ENCODE peak calls at places on chromosomes 7 and 10, in ten cellular contexts. One of them, this sample, is unnamed.

GRCh38 chr7:140251824-140252555 is 75.2 kb upstream of the KDM7A start:
- DNase-seq in testis: no peak
- DNase-seq in suprapubic skin: no peak
- DNase-seq in heart left ventricle: no peak
- DNase-seq in sigmoid colon: no peak
- DNase-seq in adrenal gland: no peak
- DNase-seq in HCT116: no peak
- DNase-seq in body of pancreas: no peak
- DNase-seq in lower leg skin: no peak
- DNase-seq in NB4: peak
- DNase-seq in this sample: no peak

GRCh38 chr7:16357921-16358320 is 63.4 kb downstream of the CRPPA start:
- DNase-seq in adrenal gland: no peak
- DNase-seq in lower leg skin: no peak
- DNase-seq in NB4: no peak
- DNase-seq in testis: no peak
- DNase-seq in HCT116: no peak
- DNase-seq in body of pancreas: peak
- DNase-seq in sigmoid colon: no peak
- DNase-seq in heart left ventricle: no peak
- DNase-seq in suprapubic skin: no peak
- DNase-seq in this sample: no peak

GRCh38 chr10:67794909-67795460 is 43.0 kb downstream of the DNAJC12 start:
- DNase-seq in HCT116: no peak
- DNase-seq in heart left ventricle: no peak
- DNase-seq in lower leg skin: no peak
- DNase-seq in suprapubic skin: no peak
- DNase-seq in NB4: no peak
- DNase-seq in testis: no peak
- DNase-seq in sigmoid colon: no peak
- DNase-seq in body of pancreas: no peak
- DNase-seq in adrenal gland: no peak
- DNase-seq in this sample: no peak

GRCh38 chr10:48604408-48605263 is at the start of gene ARHGAP22:
- DNase-seq in adrenal gland: peak
- DNase-seq in NB4: no peak
- DNase-seq in HCT116: no peak
- DNase-seq in testis: peak
- DNase-seq in suprapubic skin: no peak
- DNase-seq in sigmoid colon: peak
- DNase-seq in body of pancreas: peak
- DNase-seq in lower leg skin: peak
- DNase-seq in heart left ventricle: peak
- DNase-seq in this sample: peak

GRCh38 chr10:119209050-119209735 is 1.8 kb downstream of the GRK5 start:
- DNase-seq in NB4: peak
- DNase-seq in heart left ventricle: peak
- DNase-seq in body of pancreas: peak
- DNase-seq in HCT116: no peak
- DNase-seq in adrenal gland: peak
- DNase-seq in lower leg skin: peak
- DNase-seq in sigmoid colon: peak
- DNase-seq in testis: peak
- DNase-seq in suprapubic skin: peak
- DNase-seq in this sample: peak

GRCh38 chr7:80722596-80723141 is 84.2 kb downstream of the CD36 start:
- DNase-seq in testis: no peak
- DNase-seq in HCT116: peak
- DNase-seq in body of pancreas: peak
- DNase-seq in heart left ventricle: peak
- DNase-seq in sigmoid colon: peak
- DNase-seq in adrenal gland: no peak
- DNase-seq in suprapubic skin: no peak
- DNase-seq in lower leg skin: peak
- DNase-seq in NB4: no peak
- DNase-seq in this sample: peak

GRCh38 chr10:76547352-76547972 is 1090.1 kb downstream of the KCNMA1 start:
- DNase-seq in lower leg skin: peak
- DNase-seq in HCT116: peak
- DNase-seq in body of pancreas: peak
- DNase-seq in testis: peak
- DNase-seq in adrenal gland: peak
- DNase-seq in suprapubic skin: peak
- DNase-seq in NB4: peak
- DNase-seq in heart left ventricle: peak
- DNase-seq in sigmoid colon: peak
- DNase-seq in this sample: peak

GRCh38 chr10:29496341-29497162 is 138.2 kb downstream of the SVIL start:
- DNase-seq in NB4: peak
- DNase-seq in HCT116: peak
- DNase-seq in heart left ventricle: peak
- DNase-seq in adrenal gland: peak
- DNase-seq in suprapubic skin: peak
- DNase-seq in sigmoid colon: peak
- DNase-seq in lower leg skin: peak
- DNase-seq in testis: peak
- DNase-seq in body of pancreas: peak
- DNase-seq in this sample: peak

GRCh38 chr10:3850999-3851937 is 66.3 kb upstream of the KLF6 start:
- DNase-seq in HCT116: peak
- DNase-seq in NB4: peak
- DNase-seq in adrenal gland: no peak
- DNase-seq in lower leg skin: no peak
- DNase-seq in heart left ventricle: no peak
- DNase-seq in sigmoid colon: no peak
- DNase-seq in testis: no peak
- DNase-seq in body of pancreas: peak
- DNase-seq in suprapubic skin: no peak
- DNase-seq in this sample: peak

GRCh38 chr10:3853547-3853989 is 68.6 kb upstream of the KLF6 start:
- DNase-seq in suprapubic skin: no peak
- DNase-seq in body of pancreas: peak
- DNase-seq in NB4: no peak
- DNase-seq in testis: no peak
- DNase-seq in lower leg skin: no peak
- DNase-seq in adrenal gland: no peak
- DNase-seq in sigmoid colon: peak
- DNase-seq in heart left ventricle: no peak
- DNase-seq in HCT116: no peak
- DNase-seq in this sample: no peak

GRCh38 chr10:3848768-3849643 is 64.0 kb upstream of the KLF6 start:
- DNase-seq in adrenal gland: no peak
- DNase-seq in suprapubic skin: no peak
- DNase-seq in HCT116: no peak
- DNase-seq in body of pancreas: no peak
- DNase-seq in sigmoid colon: no peak
- DNase-seq in testis: no peak
- DNase-seq in heart left ventricle: no peak
- DNase-seq in lower leg skin: no peak
- DNase-seq in NB4: no peak
- DNase-seq in this sample: no peak

GRCh38 chr10:3853016-3853415 is 68.0 kb upstream of the KLF6 start:
- DNase-seq in lower leg skin: no peak
- DNase-seq in sigmoid colon: no peak
- DNase-seq in testis: no peak
- DNase-seq in suprapubic skin: no peak
- DNase-seq in HCT116: no peak
- DNase-seq in body of pancreas: peak
- DNase-seq in adrenal gland: no peak
- DNase-seq in NB4: no peak
- DNase-seq in heart left ventricle: no peak
- DNase-seq in this sample: no peak

GRCh38 chr10:3852147-3852904 is 67.3 kb upstream of the KLF6 start:
- DNase-seq in testis: peak
- DNase-seq in HCT116: peak
- DNase-seq in lower leg skin: peak
- DNase-seq in NB4: peak
- DNase-seq in suprapubic skin: peak
- DNase-seq in sigmoid colon: peak
- DNase-seq in body of pancreas: peak
- DNase-seq in heart left ventricle: peak
- DNase-seq in adrenal gland: peak
- DNase-seq in this sample: peak
- TF ChIP-seq POLR2A in testis: no peak
- TF ChIP-seq POLR2A in HCT116: no peak
- TF ChIP-seq POLR2A in lower leg skin: no peak
- TF ChIP-seq POLR2A in NB4: no peak
- TF ChIP-seq POLR2A in suprapubic skin: no peak
- TF ChIP-seq POLR2A in sigmoid colon: no peak
- TF ChIP-seq POLR2A in body of pancreas: peak
- TF ChIP-seq POLR2A in heart left ventricle: no peak
- TF ChIP-seq POLR2A in adrenal gland: no peak
- TF ChIP-seq POLR2A in this sample: no peak

GRCh38 chr7:46577394-46577793 is 656.3 kb upstream of the IGFBP3 start:
- DNase-seq in heart left ventricle: no peak
- DNase-seq in body of pancreas: no peak
- DNase-seq in HCT116: no peak
- DNase-seq in sigmoid colon: no peak
- DNase-seq in lower leg skin: no peak
- DNase-seq in testis: no peak
- DNase-seq in adrenal gland: no peak
- DNase-seq in NB4: no peak
- DNase-seq in suprapubic skin: no peak
- DNase-seq in this sample: no peak

GRCh38 chr7:46571996-46572395 is 650.9 kb upstream of the IGFBP3 start:
- DNase-seq in heart left ventricle: no peak
- DNase-seq in lower leg skin: no peak
- DNase-seq in sigmoid colon: no peak
- DNase-seq in adrenal gland: no peak
- DNase-seq in NB4: no peak
- DNase-seq in body of pancreas: no peak
- DNase-seq in suprapubic skin: no peak
- DNase-seq in testis: no peak
- DNase-seq in HCT116: no peak
- DNase-seq in this sample: no peak

GRCh38 chr7:46581276-46581675 is 660.2 kb upstream of the IGFBP3 start:
- DNase-seq in lower leg skin: no peak
- DNase-seq in suprapubic skin: no peak
- DNase-seq in HCT116: no peak
- DNase-seq in adrenal gland: no peak
- DNase-seq in NB4: no peak
- DNase-seq in body of pancreas: no peak
- DNase-seq in sigmoid colon: no peak
- DNase-seq in heart left ventricle: no peak
- DNase-seq in testis: no peak
- DNase-seq in this sample: no peak

GRCh38 chr7:46580756-46581155 is 659.7 kb upstream of the IGFBP3 start:
- DNase-seq in testis: no peak
- DNase-seq in lower leg skin: no peak
- DNase-seq in heart left ventricle: no peak
- DNase-seq in adrenal gland: no peak
- DNase-seq in NB4: no peak
- DNase-seq in sigmoid colon: no peak
- DNase-seq in body of pancreas: no peak
- DNase-seq in suprapubic skin: no peak
- DNase-seq in HCT116: no peak
- DNase-seq in this sample: no peak

GRCh38 chr7:46576950-46577349 is 655.9 kb upstream of the IGFBP3 start:
- DNase-seq in NB4: no peak
- DNase-seq in lower leg skin: no peak
- DNase-seq in body of pancreas: no peak
- DNase-seq in adrenal gland: no peak
- DNase-seq in heart left ventricle: no peak
- DNase-seq in sigmoid colon: no peak
- DNase-seq in suprapubic skin: no peak
- DNase-seq in HCT116: no peak
- DNase-seq in testis: no peak
- DNase-seq in this sample: no peak
- TF ChIP-seq POLR2A in NB4: no peak
- TF ChIP-seq POLR2A in lower leg skin: no peak
- TF ChIP-seq POLR2A in body of pancreas: no peak
- TF ChIP-seq POLR2A in adrenal gland: no peak
- TF ChIP-seq POLR2A in heart left ventricle: no peak
- TF ChIP-seq POLR2A in sigmoid colon: no peak
- TF ChIP-seq POLR2A in suprapubic skin: no peak
- TF ChIP-seq POLR2A in HCT116: no peak
- TF ChIP-seq POLR2A in testis: no peak
- TF ChIP-seq POLR2A in this sample: no peak

GRCh38 chr10:98474628-98475027 is 27.9 kb upstream of the HPS1 start:
- DNase-seq in testis: no peak
- DNase-seq in body of pancreas: no peak
- DNase-seq in NB4: no peak
- DNase-seq in suprapubic skin: no peak
- DNase-seq in adrenal gland: no peak
- DNase-seq in lower leg skin: no peak
- DNase-seq in sigmoid colon: no peak
- DNase-seq in HCT116: no peak
- DNase-seq in heart left ventricle: no peak
- DNase-seq in this sample: no peak

GRCh38 chr10:98482096-98482495 is 35.4 kb upstream of the HPS1 start:
- DNase-seq in testis: no peak
- DNase-seq in heart left ventricle: no peak
- DNase-seq in body of pancreas: no peak
- DNase-seq in HCT116: no peak
- DNase-seq in suprapubic skin: no peak
- DNase-seq in adrenal gland: no peak
- DNase-seq in NB4: no peak
- DNase-seq in sigmoid colon: no peak
- DNase-seq in lower leg skin: no peak
- DNase-seq in this sample: no peak

GRCh38 chr10:98481418-98481945 is 34.7 kb upstream of the HPS1 start:
- DNase-seq in suprapubic skin: no peak
- DNase-seq in adrenal gland: no peak
- DNase-seq in body of pancreas: no peak
- DNase-seq in HCT116: no peak
- DNase-seq in heart left ventricle: no peak
- DNase-seq in testis: no peak
- DNase-seq in lower leg skin: no peak
- DNase-seq in sigmoid colon: no peak
- DNase-seq in NB4: no peak
- DNase-seq in this sample: no peak

GRCh38 chr10:98477861-98478260 is 31.1 kb upstream of the HPS1 start:
- DNase-seq in body of pancreas: no peak
- DNase-seq in sigmoid colon: no peak
- DNase-seq in suprapubic skin: no peak
- DNase-seq in heart left ventricle: no peak
- DNase-seq in HCT116: no peak
- DNase-seq in NB4: no peak
- DNase-seq in adrenal gland: no peak
- DNase-seq in testis: no peak
- DNase-seq in lower leg skin: no peak
- DNase-seq in this sample: no peak

GRCh38 chr10:98478430-98479222 is 31.9 kb upstream of the HPS1 start:
- DNase-seq in HCT116: no peak
- DNase-seq in NB4: no peak
- DNase-seq in sigmoid colon: no peak
- DNase-seq in testis: no peak
- DNase-seq in lower leg skin: no peak
- DNase-seq in adrenal gland: no peak
- DNase-seq in suprapubic skin: no peak
- DNase-seq in body of pancreas: no peak
- DNase-seq in heart left ventricle: no peak
- DNase-seq in this sample: no peak
- TF ChIP-seq POLR2A in HCT116: no peak
- TF ChIP-seq POLR2A in NB4: no peak
- TF ChIP-seq POLR2A in sigmoid colon: no peak
- TF ChIP-seq POLR2A in testis: no peak
- TF ChIP-seq POLR2A in lower leg skin: no peak
- TF ChIP-seq POLR2A in adrenal gland: no peak
- TF ChIP-seq POLR2A in suprapubic skin: no peak
- TF ChIP-seq POLR2A in body of pancreas: no peak
- TF ChIP-seq POLR2A in heart left ventricle: no peak
- TF ChIP-seq POLR2A in this sample: no peak

GRCh38 chr10:5628798-5629788 is 37.3 kb downstream of the ASB13 start:
- DNase-seq in NB4: no peak
- DNase-seq in heart left ventricle: no peak
- DNase-seq in lower leg skin: no peak
- DNase-seq in HCT116: no peak
- DNase-seq in adrenal gland: no peak
- DNase-seq in testis: no peak
- DNase-seq in suprapubic skin: no peak
- DNase-seq in body of pancreas: no peak
- DNase-seq in sigmoid colon: no peak
- DNase-seq in this sample: no peak

GRCh38 chr10:5629789-5630436 is 36.5 kb downstream of the ASB13 start:
- DNase-seq in testis: peak
- DNase-seq in lower leg skin: peak
- DNase-seq in suprapubic skin: no peak
- DNase-seq in heart left ventricle: peak
- DNase-seq in NB4: peak
- DNase-seq in adrenal gland: peak
- DNase-seq in body of pancreas: peak
- DNase-seq in sigmoid colon: peak
- DNase-seq in HCT116: peak
- DNase-seq in this sample: peak

GRCh38 chr10:5627486-5628044 is 38.8 kb downstream of the ASB13 start:
- DNase-seq in NB4: no peak
- DNase-seq in testis: no peak
- DNase-seq in HCT116: no peak
- DNase-seq in body of pancreas: peak
- DNase-seq in lower leg skin: no peak
- DNase-seq in adrenal gland: no peak
- DNase-seq in suprapubic skin: no peak
- DNase-seq in sigmoid colon: no peak
- DNase-seq in heart left ventricle: no peak
- DNase-seq in this sample: no peak

GRCh38 chr10:5625992-5626777 is 40.2 kb downstream of the ASB13 start:
- DNase-seq in testis: no peak
- DNase-seq in lower leg skin: no peak
- DNase-seq in sigmoid colon: no peak
- DNase-seq in HCT116: no peak
- DNase-seq in suprapubic skin: no peak
- DNase-seq in NB4: no peak
- DNase-seq in body of pancreas: peak
- DNase-seq in adrenal gland: peak
- DNase-seq in heart left ventricle: no peak
- DNase-seq in this sample: no peak

GRCh38 chr10:5628366-5628765 is 38.0 kb downstream of the ASB13 start:
- DNase-seq in heart left ventricle: no peak
- DNase-seq in adrenal gland: no peak
- DNase-seq in lower leg skin: peak
- DNase-seq in testis: no peak
- DNase-seq in suprapubic skin: no peak
- DNase-seq in body of pancreas: no peak
- DNase-seq in sigmoid colon: peak
- DNase-seq in NB4: no peak
- DNase-seq in HCT116: no peak
- DNase-seq in this sample: no peak
- TF ChIP-seq POLR2A in heart left ventricle: no peak
- TF ChIP-seq POLR2A in adrenal gland: no peak
- TF ChIP-seq POLR2A in lower leg skin: no peak
- TF ChIP-seq POLR2A in testis: no peak
- TF ChIP-seq POLR2A in suprapubic skin: no peak
- TF ChIP-seq POLR2A in body of pancreas: no peak
- TF ChIP-seq POLR2A in sigmoid colon: no peak
- TF ChIP-seq POLR2A in NB4: no peak
- TF ChIP-seq POLR2A in HCT116: no peak
- TF ChIP-seq POLR2A in this sample: no peak